ENCODE peak calls at places on chromosomes 2 and 18, in four cellular contexts. One of them, this sample, is unnamed.

GRCh38 chr18:13313006-13313661 is 94.6 kb downstream of the LDLRAD4 start:
- DNase-seq in HepG2: peak
- DNase-seq in H1: no peak
- DNase-seq in K562: no peak
- DNase-seq in this sample: no peak

GRCh38 chr18:58761970-58762780 is 90.9 kb downstream of the MALT1 start:
- DNase-seq in K562: no peak
- DNase-seq in H1: peak
- DNase-seq in HepG2: no peak
- DNase-seq in this sample: no peak

GRCh38 chr2:165957030-165957675 is 3.6 kb upstream of the TTC21B start:
- DNase-seq in HepG2: no peak
- DNase-seq in K562: no peak
- DNase-seq in H1: no peak
- DNase-seq in this sample: no peak

GRCh38 chr2:101356486-101356885 is 30.8 kb downstream of the CREG2 start:
- DNase-seq in HepG2: no peak
- DNase-seq in H1: no peak
- DNase-seq in K562: no peak
- DNase-seq in this sample: no peak

GRCh38 chr2:159738509-159739390 is 26.4 kb downstream of the MARCHF7 start:
- DNase-seq in K562: peak
- DNase-seq in HepG2: no peak
- DNase-seq in H1: no peak
- DNase-seq in this sample: no peak

GRCh38 chr2:226800941-226801784 is 1.5 kb upstream of the IRS1 start:
- DNase-seq in K562: no peak
- DNase-seq in HepG2: peak
- DNase-seq in H1: peak
- DNase-seq in this sample: peak

GRCh38 chr2:132670104-132670960 is at the start of gene LYPD1:
- DNase-seq in K562: no peak
- DNase-seq in HepG2: no peak
- DNase-seq in H1: peak
- DNase-seq in this sample: no peak

GRCh38 chr2:150261691-150262090 is 225.8 kb downstream of the RND3 start:
- DNase-seq in H1: no peak
- DNase-seq in K562: no peak
- DNase-seq in HepG2: no peak
- DNase-seq in this sample: no peak

GRCh38 chr18:10660485-10660884 is 134.7 kb downstream of the NAPG start:
- DNase-seq in HepG2: no peak
- DNase-seq in H1: no peak
- DNase-seq in K562: no peak
- DNase-seq in this sample: no peak

GRCh38 chr2:11588228-11589110 is 54.6 kb downstream of the GREB1 start:
- DNase-seq in K562: no peak
- DNase-seq in H1: no peak
- DNase-seq in HepG2: no peak
- DNase-seq in this sample: no peak

GRCh38 chr2:239328306-239329191 is 72.3 kb downstream of the HDAC4 start:
- DNase-seq in K562: no peak
- DNase-seq in HepG2: no peak
- DNase-seq in H1: peak
- DNase-seq in this sample: no peak

GRCh38 chr2:166239548-166239947 is 111.7 kb upstream of the SCN1A start:
- DNase-seq in HepG2: no peak
- DNase-seq in H1: no peak
- DNase-seq in K562: no peak
- DNase-seq in this sample: peak

GRCh38 chr2:42979870-42980763 is 187.7 kb upstream of the HAAO start:
- DNase-seq in H1: no peak
- DNase-seq in HepG2: no peak
- DNase-seq in K562: no peak
- DNase-seq in this sample: no peak

GRCh38 chr2:128381001-128381938 is 62.6 kb upstream of the HS6ST1 start:
- DNase-seq in H1: no peak
- DNase-seq in K562: no peak
- DNase-seq in HepG2: peak
- DNase-seq in this sample: no peak

GRCh38 chr2:128386066-128386465 is 67.4 kb upstream of the HS6ST1 start:
- DNase-seq in K562: no peak
- DNase-seq in HepG2: no peak
- DNase-seq in H1: no peak
- DNase-seq in this sample: no peak

GRCh38 chr2:128385365-128385764 is 66.7 kb upstream of the HS6ST1 start:
- DNase-seq in K562: no peak
- DNase-seq in HepG2: no peak
- DNase-seq in H1: no peak
- DNase-seq in this sample: no peak

GRCh38 chr2:128384956-128385355 is 66.3 kb upstream of the HS6ST1 start:
- DNase-seq in HepG2: no peak
- DNase-seq in H1: no peak
- DNase-seq in K562: no peak
- DNase-seq in this sample: no peak

GRCh38 chr2:128384446-128384845 is 65.8 kb upstream of the HS6ST1 start:
- DNase-seq in K562: no peak
- DNase-seq in HepG2: no peak
- DNase-seq in H1: no peak
- DNase-seq in this sample: no peak
- TF ChIP-seq PHF8 in K562: no peak
- TF ChIP-seq PHF8 in HepG2: no peak
- TF ChIP-seq PHF8 in H1: no peak
- TF ChIP-seq PHF8 in this sample: no peak

GRCh38 chr2:235162070-235162469 is 210.3 kb downstream of the SH3BP4 start:
- DNase-seq in H1: no peak
- DNase-seq in K562: no peak
- DNase-seq in HepG2: no peak
- DNase-seq in this sample: no peak

GRCh38 chr2:235165136-235165535 is 213.3 kb downstream of the SH3BP4 start:
- DNase-seq in K562: no peak
- DNase-seq in HepG2: no peak
- DNase-seq in H1: no peak
- DNase-seq in this sample: no peak

GRCh38 chr2:235160281-235160805 is 208.5 kb downstream of the SH3BP4 start:
- DNase-seq in H1: no peak
- DNase-seq in HepG2: no peak
- DNase-seq in K562: no peak
- DNase-seq in this sample: no peak

GRCh38 chr2:235161565-235161964 is 209.7 kb downstream of the SH3BP4 start:
- DNase-seq in K562: no peak
- DNase-seq in HepG2: no peak
- DNase-seq in H1: no peak
- DNase-seq in this sample: no peak

GRCh38 chr2:235162544-235163197 is 210.9 kb downstream of the SH3BP4 start:
- DNase-seq in HepG2: no peak
- DNase-seq in K562: no peak
- DNase-seq in H1: no peak
- DNase-seq in this sample: no peak
- TF ChIP-seq PHF8 in HepG2: no peak
- TF ChIP-seq PHF8 in K562: no peak
- TF ChIP-seq PHF8 in H1: no peak
- TF ChIP-seq PHF8 in this sample: no peak

GRCh38 chr2:148238561-148238960 is 217.7 kb downstream of the MBD5 start:
- DNase-seq in K562: no peak
- DNase-seq in H1: no peak
- DNase-seq in HepG2: no peak
- DNase-seq in this sample: no peak
- TF ChIP-seq PHF8 in K562: no peak
- TF ChIP-seq PHF8 in H1: no peak
- TF ChIP-seq PHF8 in HepG2: no peak
- TF ChIP-seq PHF8 in this sample: no peak

GRCh38 chr2:71700880-71701397 is 247.6 kb downstream of the DYSF start:
- DNase-seq in H1: no peak
- DNase-seq in K562: no peak
- DNase-seq in HepG2: peak
- DNase-seq in this sample: no peak

GRCh38 chr2:71702071-71702970 is 249.0 kb downstream of the DYSF start:
- DNase-seq in K562: no peak
- DNase-seq in H1: no peak
- DNase-seq in HepG2: no peak
- DNase-seq in this sample: no peak

GRCh38 chr2:71699428-71699827 is 246.1 kb downstream of the DYSF start:
- DNase-seq in K562: no peak
- DNase-seq in HepG2: no peak
- DNase-seq in H1: no peak
- DNase-seq in this sample: no peak

GRCh38 chr2:71697106-71698010 is 244.0 kb downstream of the DYSF start:
- DNase-seq in H1: no peak
- DNase-seq in HepG2: no peak
- DNase-seq in K562: no peak
- DNase-seq in this sample: no peak

GRCh38 chr2:71700041-71700879 is 246.9 kb downstream of the DYSF start:
- DNase-seq in K562: no peak
- DNase-seq in H1: no peak
- DNase-seq in HepG2: no peak
- DNase-seq in this sample: no peak
- TF ChIP-seq PHF8 in K562: no peak
- TF ChIP-seq PHF8 in H1: no peak
- TF ChIP-seq PHF8 in HepG2: no peak
- TF ChIP-seq PHF8 in this sample: no peak

DNA sequence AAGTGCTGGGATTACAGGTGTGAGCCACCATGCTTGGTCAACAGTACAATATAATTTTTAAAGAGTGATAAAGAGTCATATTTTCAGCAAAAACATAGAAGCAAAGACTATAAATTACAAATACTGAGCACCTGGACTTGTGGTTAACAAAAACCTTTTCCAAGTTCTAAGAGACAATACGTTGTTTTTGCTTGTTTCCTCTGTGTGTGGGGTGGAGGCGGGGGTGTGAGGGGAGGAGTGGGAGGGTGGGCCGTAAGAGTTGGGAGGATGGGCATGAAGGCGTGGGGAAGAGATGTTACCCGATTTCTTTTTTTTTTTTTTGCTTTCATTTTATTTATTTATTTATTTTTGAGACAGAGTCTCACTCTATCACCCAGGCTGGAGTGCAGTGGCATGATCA is 78.0 kb upstream of the WIPF1 start:
- DNase-seq in H1: no peak
- DNase-seq in HepG2: no peak
- DNase-seq in K562: no peak
- DNase-seq in this sample: no peak
- TF ChIP-seq PHF8 in H1: no peak
- TF ChIP-seq PHF8 in HepG2: no peak
- TF ChIP-seq PHF8 in K562: no peak
- TF ChIP-seq PHF8 in this sample: no peak

DNA sequence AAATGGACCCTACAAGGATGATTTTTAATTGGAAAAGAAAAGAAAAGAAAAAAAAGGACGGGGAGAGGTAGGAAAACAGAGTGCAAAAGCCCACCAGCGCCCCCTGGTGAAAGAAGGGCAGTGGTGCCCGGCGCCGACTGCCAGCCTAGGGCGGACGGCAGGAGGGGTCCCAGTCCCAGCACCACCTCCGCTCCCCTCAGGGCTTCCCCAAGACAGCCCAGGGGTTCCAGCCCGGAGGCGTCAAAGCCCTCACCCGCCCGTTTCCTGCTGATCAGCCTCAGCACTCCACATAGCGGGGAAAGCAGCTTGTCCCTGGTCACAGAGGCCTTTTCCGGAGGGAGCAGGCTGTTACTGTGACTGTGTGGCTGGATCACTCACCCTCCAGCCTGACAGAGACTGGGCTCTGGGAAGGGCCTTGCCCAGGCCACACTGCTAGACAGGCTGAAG is 213.9 kb downstream of the TFCP2L1 start:
- DNase-seq in K562: peak
- DNase-seq in H1: peak
- DNase-seq in HepG2: peak
- DNase-seq in this sample: peak
- TF ChIP-seq PHF8 in K562: no peak
- TF ChIP-seq PHF8 in H1: no peak
- TF ChIP-seq PHF8 in HepG2: no peak
- TF ChIP-seq PHF8 in this sample: no peak

DNA sequence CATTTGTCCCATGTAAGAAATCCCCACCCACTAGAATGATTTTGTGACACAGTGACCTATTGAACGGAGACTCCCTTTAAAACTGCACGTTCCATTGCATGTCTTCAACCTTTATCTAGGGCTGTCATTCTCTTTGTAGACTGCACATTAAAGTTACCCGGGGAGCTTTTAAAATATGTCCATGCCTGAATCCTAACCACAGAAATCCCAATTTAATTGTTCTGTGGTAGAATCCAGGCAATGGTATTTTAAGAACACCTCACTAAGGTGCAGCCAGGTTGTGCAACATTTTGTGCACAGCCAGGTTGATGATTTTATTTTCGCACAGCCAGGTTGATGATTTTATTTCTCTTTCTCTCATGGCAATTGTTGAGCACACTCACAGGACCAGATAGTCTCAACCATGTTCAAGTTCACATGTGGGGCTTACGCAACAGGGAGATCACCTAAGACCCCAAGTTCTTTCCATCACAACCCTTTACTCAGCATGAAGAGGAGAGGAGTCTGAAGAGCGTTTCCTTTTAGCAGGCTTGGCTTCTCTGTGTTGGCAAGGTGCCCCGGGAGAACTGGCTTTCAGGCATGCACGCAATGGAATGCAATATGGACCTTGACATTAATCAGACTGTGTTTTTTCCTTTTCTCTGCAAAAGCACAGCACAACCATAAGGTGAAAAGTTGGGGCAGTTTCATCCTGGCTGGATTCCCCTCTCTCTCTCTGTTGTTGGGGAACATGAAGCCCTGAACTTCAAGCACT is 467.3 kb upstream of the ETAA1 start:
- DNase-seq in H1: no peak
- DNase-seq in K562: no peak
- DNase-seq in HepG2: no peak
- DNase-seq in this sample: no peak
- TF ChIP-seq PHF8 in H1: no peak
- TF ChIP-seq PHF8 in K562: no peak
- TF ChIP-seq PHF8 in HepG2: no peak
- TF ChIP-seq PHF8 in this sample: no peak

GRCh38 chr2:55051026-55051866 is 995 bp upstream of the RTN4 start:
- DNase-seq in HepG2: peak
- DNase-seq in H1: no peak
- DNase-seq in K562: peak
- DNase-seq in this sample: peak
- TF ChIP-seq PHF8 in HepG2: no peak
- TF ChIP-seq PHF8 in H1: no peak
- TF ChIP-seq PHF8 in K562: peak
- TF ChIP-seq PHF8 in this sample: peak